ENCODE peak calls at places on chromosome X, in nine cellular contexts. M, V, A, K, B, Q, N, I and U are unnamed samples.

GRCh38 chrX:16914058-16914457 is 32.4 kb upstream of the REPS2 start:
- DNase-seq in M (no peak), V (no peak), A (no peak), K (no peak), B (no peak), Q (no peak), N (peak), I (no peak), U (no peak)

GRCh38 chrX:47178337-47178736 is 15.3 kb upstream of the UBA1 start:
- DNase-seq in M (no peak), V (no peak), A (no peak), K (no peak), B (no peak), Q (no peak), N (no peak), I (no peak), U (no peak)

GRCh38 chrX:65668362-65669310 is 1.2 kb downstream of the MSN start:
- DNase-seq in M (no peak), V (peak), A (peak), K (peak), B (peak), Q (peak), N (peak), I (peak), U (no peak)

GRCh38 chrX:154541896-154542722 is 4.5 kb downstream of the G6PD start:
- DNase-seq in M (peak), V (peak), A (peak), K (no peak), B (peak), Q (no peak), N (peak), I (peak), U (peak)

GRCh38 chrX:69024931-69025330 is 140.3 kb downstream of the PJA1 start:
- DNase-seq in M (no peak), V (peak), A (no peak), K (no peak), B (peak), Q (no peak), N (peak), I (peak), U (peak)

GRCh38 chrX:10101269-10101668 is 55.5 kb upstream of the CLCN4 start:
- DNase-seq in M (no peak), V (no peak), A (no peak), K (no peak), B (no peak), Q (no peak), N (no peak), I (no peak), U (no peak)

GRCh38 chrX:24147165-24147564 is 2.4 kb upstream of the ZFX start:
- DNase-seq in M (no peak), V (no peak), A (no peak), K (no peak), B (no peak), Q (no peak), N (no peak), I (no peak), U (no peak)

GRCh38 chrX:68536884-68537283 is 38.0 kb downstream of the YIPF6 start:
- DNase-seq in M (no peak), V (no peak), A (no peak), K (no peak), B (no peak), Q (no peak), N (no peak), I (no peak), U (no peak)

GRCh38 chrX:96372313-96373046 is 312.2 kb upstream of the DIAPH2 start:
- DNase-seq in M (no peak), V (no peak), A (no peak), K (no peak), B (peak), Q (no peak), N (no peak), I (peak), U (peak)

GRCh38 chrX:153775293-153775595 is 5.6 kb upstream of the SRPK3 start:
- DNase-seq in M (no peak), V (no peak), A (no peak), K (no peak), B (no peak), Q (no peak), N (no peak), I (no peak), U (no peak)

GRCh38 chrX:149527705-149528104 is 13.1 kb upstream of the EOLA1 start:
- DNase-seq in M (no peak), V (no peak), A (no peak), K (no peak), B (no peak), Q (no peak), N (no peak), I (no peak), U (no peak)

GRCh38 chrX:123803331-123803983 is 56.4 kb upstream of the XIAP start:
- DNase-seq in M (no peak), V (no peak), A (no peak), K (no peak), B (peak), Q (peak), N (peak), I (no peak), U (no peak)

GRCh38 chrX:4876268-4876667 is 1162.8 kb upstream of the PRKX start:
- DNase-seq in M (no peak), V (no peak), A (no peak), K (no peak), B (no peak), Q (no peak), N (no peak), I (no peak), U (no peak)

GRCh38 chrX:29587107-29587506 is 628.3 kb upstream of the MAGEB2 start:
- DNase-seq in M (no peak), V (no peak), A (no peak), K (no peak), B (no peak), Q (no peak), N (no peak), I (no peak), U (no peak)

GRCh38 chrX:24672701-24673190 is 21.0 kb upstream of the POLA1 start:
- DNase-seq in M (no peak), V (no peak), A (no peak), K (no peak), B (no peak), Q (no peak), N (no peak), I (no peak), U (no peak)